ENCODE peak calls at places on chromosomes 7 and 10, in six cellular contexts. S, F, M, O, J and L are unnamed samples.

GRCh38 chr7:130481898-130482297 is 10.0 kb upstream of the MEST start:
- DNase-seq in S (no peak), F (no peak), M (no peak), O (no peak), J (no peak), L (no peak)

GRCh38 chr10:79044846-79045245 is 23.9 kb upstream of the ZMIZ1 start:
- DNase-seq in S (no peak), F (no peak), M (no peak), O (no peak), J (no peak), L (no peak)

GRCh38 chr7:33762903-33763295 is 142.4 kb upstream of the BMPER start:
- DNase-seq in S (no peak), F (no peak), M (no peak), O (no peak), J (no peak), L (no peak)

GRCh38 chr10:63068246-63068645 is 64.9 kb upstream of the NRBF2 start:
- DNase-seq in S (no peak), F (no peak), M (no peak), O (no peak), J (no peak), L (no peak)

GRCh38 chr10:132204781-132205473 is 18.2 kb downstream of the DPYSL4 start:
- DNase-seq in S (no peak), F (no peak), M (no peak), O (peak; percentile 25), J (no peak), L (no peak)

GRCh38 chr7:79293655-79294142 is 159.8 kb downstream of the MAGI2 start:
- DNase-seq in S (no peak), F (no peak), M (peak; percentile 35), O (no peak), J (no peak), L (no peak)

GRCh38 chr10:87596351-87596750 is 63.3 kb upstream of the PAPSS2 start:
- DNase-seq in S (no peak), F (no peak), M (no peak), O (no peak), J (no peak), L (no peak)

GRCh38 chr7:90580051-90580450 is 16.1 kb upstream of the CDK14 start:
- DNase-seq in S (no peak), F (no peak), M (no peak), O (no peak), J (peak; percentile 10), L (no peak)

GRCh38 chr7:79272938-79273337 is 180.5 kb downstream of the MAGI2 start:
- DNase-seq in S (no peak), F (no peak), M (no peak), O (no peak), J (no peak), L (no peak)

GRCh38 chr7:88281729-88282128 is 25.0 kb downstream of the STEAP4 start:
- DNase-seq in S (no peak), F (no peak), M (no peak), O (peak; percentile 7), J (no peak), L (no peak)